ENCODE peak calls at places on chromosomes 6 and 20, in seven cellular contexts. One of them, this sample, is unnamed.

GRCh38 chr6:148453906-148454305 is 111.3 kb downstream of the SASH1 start:
- DNase-seq in esophagus muscularis mucosa: no peak
- DNase-seq in H1: no peak
- DNase-seq in transverse colon: no peak
- DNase-seq in ovary: no peak
- DNase-seq in A549: no peak
- DNase-seq in SK-N-SH: no peak
- DNase-seq in this sample: no peak

GRCh38 chr20:17168026-17168612 is 58.7 kb upstream of the PCSK2 start:
- DNase-seq in transverse colon: no peak
- DNase-seq in esophagus muscularis mucosa: no peak
- DNase-seq in H1: no peak
- DNase-seq in A549: no peak
- DNase-seq in ovary: no peak
- DNase-seq in SK-N-SH: no peak
- DNase-seq in this sample: no peak

GRCh38 chr6:29965873-29966601 is 23.7 kb downstream of the HLA-A start:
- DNase-seq in A549: peak; percentile 31
- DNase-seq in transverse colon: peak; percentile 91
- DNase-seq in H1: no peak
- DNase-seq in SK-N-SH: peak; percentile 77
- DNase-seq in ovary: peak; percentile 76
- DNase-seq in esophagus muscularis mucosa: no peak
- DNase-seq in this sample: peak; percentile 91

GRCh38 chr6:79146426-79146825 is 68.4 kb upstream of the PHIP start:
- DNase-seq in SK-N-SH: no peak
- DNase-seq in ovary: no peak
- DNase-seq in transverse colon: no peak
- DNase-seq in A549: no peak
- DNase-seq in esophagus muscularis mucosa: no peak
- DNase-seq in H1: no peak
- DNase-seq in this sample: no peak

GRCh38 chr6:31720196-31720770 is 1.3 kb downstream of the LY6G6C start:
- DNase-seq in transverse colon: no peak
- DNase-seq in A549: no peak
- DNase-seq in esophagus muscularis mucosa: no peak
- DNase-seq in ovary: no peak
- DNase-seq in H1: no peak
- DNase-seq in SK-N-SH: no peak
- DNase-seq in this sample: no peak

GRCh38 chr6:132259070-132259469 is 142.2 kb downstream of the MOXD1 start:
- DNase-seq in H1: no peak
- DNase-seq in ovary: no peak
- DNase-seq in A549: peak; percentile 2
- DNase-seq in transverse colon: no peak
- DNase-seq in esophagus muscularis mucosa: no peak
- DNase-seq in SK-N-SH: no peak
- DNase-seq in this sample: no peak

GRCh38 chr6:107965746-107966145 is 7.7 kb upstream of the SEC63 start:
- DNase-seq in SK-N-SH: no peak
- DNase-seq in ovary: no peak
- DNase-seq in transverse colon: no peak
- DNase-seq in A549: no peak
- DNase-seq in H1: no peak
- DNase-seq in esophagus muscularis mucosa: no peak
- DNase-seq in this sample: no peak

GRCh38 chr6:48429021-48429420 is 318.0 kb upstream of the PTCHD4 start:
- DNase-seq in transverse colon: no peak
- DNase-seq in H1: no peak
- DNase-seq in A549: no peak
- DNase-seq in SK-N-SH: no peak
- DNase-seq in esophagus muscularis mucosa: no peak
- DNase-seq in ovary: no peak
- DNase-seq in this sample: no peak

GRCh38 chr20:62027116-62027515 is 38.6 kb downstream of the TAF4 start:
- DNase-seq in A549: no peak
- DNase-seq in transverse colon: no peak
- DNase-seq in SK-N-SH: no peak
- DNase-seq in H1: no peak
- DNase-seq in ovary: no peak
- DNase-seq in esophagus muscularis mucosa: no peak
- DNase-seq in this sample: no peak

GRCh38 chr6:158619922-158620801 is 24.4 kb downstream of the DYNLT1 start:
- DNase-seq in A549: no peak
- DNase-seq in ovary: no peak
- DNase-seq in esophagus muscularis mucosa: peak; percentile 74
- DNase-seq in transverse colon: no peak
- DNase-seq in SK-N-SH: no peak
- DNase-seq in H1: peak; percentile 35
- DNase-seq in this sample: peak; percentile 19

GRCh38 chr20:19735446-19735845 is 22.6 kb upstream of the RIN2 start:
- DNase-seq in esophagus muscularis mucosa: no peak
- DNase-seq in SK-N-SH: peak; percentile 45
- DNase-seq in H1: no peak
- DNase-seq in transverse colon: peak; percentile 72
- DNase-seq in A549: peak; percentile 95
- DNase-seq in ovary: peak; percentile 53
- DNase-seq in this sample: peak; percentile 85

GRCh38 chr6:154343473-154344308 is 12.9 kb downstream of the IPCEF1 start:
- DNase-seq in SK-N-SH: no peak
- DNase-seq in transverse colon: peak; percentile 79
- DNase-seq in esophagus muscularis mucosa: peak; percentile 72
- DNase-seq in A549: no peak
- DNase-seq in ovary: peak; percentile 30
- DNase-seq in H1: peak; percentile 54
- DNase-seq in this sample: no peak

GRCh38 chr20:56400001-56400640 is 7.7 kb downstream of the CSTF1 start:
- DNase-seq in esophagus muscularis mucosa: no peak
- DNase-seq in H1: peak; percentile 55
- DNase-seq in transverse colon: peak; percentile 38
- DNase-seq in ovary: peak; percentile 46
- DNase-seq in A549: peak; percentile 41
- DNase-seq in SK-N-SH: peak; percentile 56
- DNase-seq in this sample: no peak

GRCh38 chr6:89117285-89118108 is at the start of gene SRSF12:
- DNase-seq in H1: peak; percentile 80
- DNase-seq in A549: peak; percentile 50
- DNase-seq in SK-N-SH: peak; percentile 98
- DNase-seq in ovary: peak; percentile 42
- DNase-seq in transverse colon: peak; percentile 35
- DNase-seq in esophagus muscularis mucosa: no peak
- DNase-seq in this sample: no peak

GRCh38 chr6:166905505-166906134 is 50.7 kb downstream of the RNASET2 start:
- DNase-seq in SK-N-SH: no peak
- DNase-seq in ovary: no peak
- DNase-seq in A549: no peak
- DNase-seq in H1: no peak
- DNase-seq in transverse colon: no peak
- DNase-seq in esophagus muscularis mucosa: peak; percentile 74
- DNase-seq in this sample: no peak

GRCh38 chr6:26232950-26233607 is 131.9 kb upstream of the BTN3A2 start:
- DNase-seq in ovary: no peak
- DNase-seq in SK-N-SH: no peak
- DNase-seq in A549: no peak
- DNase-seq in transverse colon: no peak
- DNase-seq in esophagus muscularis mucosa: no peak
- DNase-seq in H1: no peak
- DNase-seq in this sample: no peak

GRCh38 chr6:72937160-72937559 is 288.1 kb downstream of the KHDC1L start:
- DNase-seq in ovary: no peak
- DNase-seq in SK-N-SH: no peak
- DNase-seq in transverse colon: no peak
- DNase-seq in esophagus muscularis mucosa: no peak
- DNase-seq in H1: no peak
- DNase-seq in A549: no peak
- DNase-seq in this sample: no peak

GRCh38 chr6:149246691-149247384 is 70.7 kb upstream of the TAB2 start:
- DNase-seq in transverse colon: peak; percentile 49
- DNase-seq in ovary: no peak
- DNase-seq in A549: no peak
- DNase-seq in SK-N-SH: no peak
- DNase-seq in H1: no peak
- DNase-seq in esophagus muscularis mucosa: no peak
- DNase-seq in this sample: no peak

GRCh38 chr6:6565069-6565468 is 23.5 kb upstream of the LY86 start:
- DNase-seq in A549: no peak
- DNase-seq in esophagus muscularis mucosa: no peak
- DNase-seq in ovary: no peak
- DNase-seq in SK-N-SH: no peak
- DNase-seq in transverse colon: no peak
- DNase-seq in H1: no peak
- DNase-seq in this sample: no peak

GRCh38 chr6:16921399-16922110 is 160.3 kb upstream of the ATXN1 start:
- DNase-seq in esophagus muscularis mucosa: no peak
- DNase-seq in ovary: no peak
- DNase-seq in A549: no peak
- DNase-seq in transverse colon: no peak
- DNase-seq in SK-N-SH: no peak
- DNase-seq in H1: no peak
- DNase-seq in this sample: no peak

GRCh38 chr6:1059596-1059995 is 252.3 kb upstream of the FOXQ1 start:
- DNase-seq in transverse colon: no peak
- DNase-seq in H1: no peak
- DNase-seq in SK-N-SH: no peak
- DNase-seq in ovary: no peak
- DNase-seq in esophagus muscularis mucosa: no peak
- DNase-seq in A549: no peak
- DNase-seq in this sample: no peak

GRCh38 chr6:81228912-81229540 is 523.5 kb downstream of the TENT5A start:
- DNase-seq in transverse colon: no peak
- DNase-seq in H1: no peak
- DNase-seq in ovary: no peak
- DNase-seq in SK-N-SH: peak; percentile 25
- DNase-seq in A549: no peak
- DNase-seq in esophagus muscularis mucosa: no peak
- DNase-seq in this sample: no peak

GRCh38 chr6:111984081-111984480 is 69.8 kb upstream of the CCN6 start:
- DNase-seq in A549: no peak
- DNase-seq in esophagus muscularis mucosa: peak; percentile 62
- DNase-seq in H1: no peak
- DNase-seq in ovary: no peak
- DNase-seq in transverse colon: no peak
- DNase-seq in SK-N-SH: no peak
- DNase-seq in this sample: no peak

GRCh38 chr20:4070323-4071176 is 55.2 kb upstream of the RNF24 start:
- DNase-seq in SK-N-SH: no peak
- DNase-seq in A549: no peak
- DNase-seq in transverse colon: no peak
- DNase-seq in H1: no peak
- DNase-seq in ovary: no peak
- DNase-seq in esophagus muscularis mucosa: no peak
- DNase-seq in this sample: peak; percentile 57

GRCh38 chr6:162313922-162314660 is 413.5 kb downstream of the PRKN start:
- DNase-seq in A549: no peak
- DNase-seq in transverse colon: no peak
- DNase-seq in H1: no peak
- DNase-seq in ovary: no peak
- DNase-seq in esophagus muscularis mucosa: no peak
- DNase-seq in SK-N-SH: no peak
- DNase-seq in this sample: no peak

GRCh38 chr6:39493174-39493573 is 170.7 kb upstream of the KCNK16 start:
- DNase-seq in transverse colon: no peak
- DNase-seq in esophagus muscularis mucosa: no peak
- DNase-seq in H1: no peak
- DNase-seq in SK-N-SH: no peak
- DNase-seq in ovary: no peak
- DNase-seq in A549: no peak
- DNase-seq in this sample: no peak

GRCh38 chr6:137291441-137291840 is 72.3 kb upstream of the IFNGR1 start:
- DNase-seq in ovary: no peak
- DNase-seq in transverse colon: peak; percentile 42
- DNase-seq in SK-N-SH: no peak
- DNase-seq in A549: no peak
- DNase-seq in esophagus muscularis mucosa: no peak
- DNase-seq in H1: no peak
- DNase-seq in this sample: no peak

GRCh38 chr6:79543886-79544285 is 6.7 kb upstream of the LCA5 start:
- DNase-seq in esophagus muscularis mucosa: no peak
- DNase-seq in transverse colon: no peak
- DNase-seq in SK-N-SH: no peak
- DNase-seq in A549: no peak
- DNase-seq in ovary: no peak
- DNase-seq in H1: no peak
- DNase-seq in this sample: no peak

GRCh38 chr6:35139924-35140524 is 1.1 kb downstream of the TCP11 start:
- DNase-seq in transverse colon: peak; percentile 58
- DNase-seq in esophagus muscularis mucosa: no peak
- DNase-seq in ovary: peak; percentile 61
- DNase-seq in A549: peak; percentile 18
- DNase-seq in H1: peak; percentile 54
- DNase-seq in SK-N-SH: peak; percentile 70
- DNase-seq in this sample: peak; percentile 74

GRCh38 chr6:90406142-90406794 is 109.6 kb upstream of the BACH2 start:
- DNase-seq in esophagus muscularis mucosa: no peak
- DNase-seq in ovary: no peak
- DNase-seq in SK-N-SH: no peak
- DNase-seq in transverse colon: no peak
- DNase-seq in A549: peak; percentile 34
- DNase-seq in H1: no peak
- DNase-seq in this sample: no peak

GRCh38 chr20:53488779-53489272 is 104.8 kb downstream of the ZNF217 start:
- DNase-seq in SK-N-SH: no peak
- DNase-seq in transverse colon: no peak
- DNase-seq in A549: no peak
- DNase-seq in H1: no peak
- DNase-seq in ovary: no peak
- DNase-seq in esophagus muscularis mucosa: peak; percentile 34
- DNase-seq in this sample: no peak
- TF ChIP-seq EP300 in SK-N-SH: no peak
- TF ChIP-seq EP300 in transverse colon: no peak
- TF ChIP-seq EP300 in A549: no peak
- TF ChIP-seq EP300 in H1: no peak
- TF ChIP-seq EP300 in ovary: no peak
- TF ChIP-seq EP300 in esophagus muscularis mucosa: no peak
- TF ChIP-seq EP300 in this sample: no peak

GRCh38 chr20:5171790-5172164 is 45.0 kb downstream of the CDS2 start:
- DNase-seq in A549: no peak
- DNase-seq in ovary: no peak
- DNase-seq in transverse colon: no peak
- DNase-seq in esophagus muscularis mucosa: no peak
- DNase-seq in SK-N-SH: no peak
- DNase-seq in H1: no peak
- DNase-seq in this sample: no peak
- H3K4me1 ChIP-seq in A549: peaks cover 16% of the 10 kb centered on the region
- H3K4me1 ChIP-seq in ovary: peaks cover 12% of the 10 kb centered on the region
- H3K4me1 ChIP-seq in transverse colon: peaks cover 32% of the 10 kb centered on the region
- H3K4me1 ChIP-seq in esophagus muscularis mucosa: peaks cover 81% of the 10 kb centered on the region
- H3K4me1 ChIP-seq in SK-N-SH: peaks cover 17% of the 10 kb centered on the region
- H3K4me1 ChIP-seq in H1: peaks cover 19% of the 10 kb centered on the region
- H3K4me1 ChIP-seq in this sample: no peaks in the 10 kb centered on the region

GRCh38 chr6:133952815-133953633 is at the start of gene TBPL1:
- DNase-seq in esophagus muscularis mucosa: peak; percentile 98
- DNase-seq in ovary: peak; percentile 94
- DNase-seq in H1: peak; percentile 93
- DNase-seq in SK-N-SH: peak; percentile 95
- DNase-seq in A549: peak; percentile 73
- DNase-seq in transverse colon: peak; percentile 95
- DNase-seq in this sample: peak; percentile 96
- TF ChIP-seq EP300 in esophagus muscularis mucosa: no peak
- TF ChIP-seq EP300 in ovary: no peak
- TF ChIP-seq EP300 in H1: peak; percentile 52
- TF ChIP-seq EP300 in SK-N-SH: peak; percentile 35
- TF ChIP-seq EP300 in A549: no peak
- TF ChIP-seq EP300 in transverse colon: no peak
- TF ChIP-seq EP300 in this sample: no peak

GRCh38 chr6:13364842-13365241 is 36.5 kb upstream of the TBC1D7 start:
- DNase-seq in A549: no peak
- DNase-seq in SK-N-SH: no peak
- DNase-seq in esophagus muscularis mucosa: no peak
- DNase-seq in H1: no peak
- DNase-seq in ovary: no peak
- DNase-seq in transverse colon: no peak
- DNase-seq in this sample: no peak
- H3K4me1 ChIP-seq in A549: peaks cover 2% of the 10 kb centered on the region
- H3K4me1 ChIP-seq in SK-N-SH: no peaks in the 10 kb centered on the region
- H3K4me1 ChIP-seq in esophagus muscularis mucosa: peaks cover 39% of the 10 kb centered on the region
- H3K4me1 ChIP-seq in H1: peaks cover 12% of the 10 kb centered on the region
- H3K4me1 ChIP-seq in ovary: no peaks in the 10 kb centered on the region
- H3K4me1 ChIP-seq in transverse colon: no peaks in the 10 kb centered on the region
- H3K4me1 ChIP-seq in this sample: no peaks in the 10 kb centered on the region

This sample was measured in sigmoid colon.